ENCODE peak calls at places on chromosomes 4 and X, in five cellular contexts. One of them, this sample, is unnamed.

GRCh38 chr4:10371869-10372471 is 85.3 kb downstream of the ZNF518B start:
- DNase-seq in neural crest cell: no peak
- DNase-seq in NB4: no peak
- DNase-seq in neural progenitor cell: peak; percentile 3
- DNase-seq in fibroblast of pulmonary artery: peak; percentile 38
- DNase-seq in this sample: no peak

GRCh38 chr4:79121875-79122358 is 182.7 kb upstream of the PAQR3 start:
- DNase-seq in neural crest cell: no peak
- DNase-seq in NB4: no peak
- DNase-seq in fibroblast of pulmonary artery: no peak
- DNase-seq in neural progenitor cell: no peak
- DNase-seq in this sample: no peak

GRCh38 chr4:148015058-148015457 is 283.2 kb downstream of the ARHGAP10 start:
- DNase-seq in NB4: peak; percentile 6
- DNase-seq in neural progenitor cell: no peak
- DNase-seq in fibroblast of pulmonary artery: peak; percentile 29
- DNase-seq in neural crest cell: no peak
- DNase-seq in this sample: no peak

GRCh38 chr4:57190651-57191481 is 80.7 kb upstream of the IGFBP7 start:
- DNase-seq in neural crest cell: peak; percentile 49
- DNase-seq in NB4: peak; percentile 55
- DNase-seq in fibroblast of pulmonary artery: peak; percentile 47
- DNase-seq in neural progenitor cell: peak; percentile 64
- DNase-seq in this sample: peak; percentile 41

GRCh38 chrX:15299945-15300851 is 15.2 kb downstream of the ASB11 start:
- DNase-seq in neural crest cell: peak; percentile 14
- DNase-seq in fibroblast of pulmonary artery: peak; percentile 52
- DNase-seq in neural progenitor cell: peak; percentile 8
- DNase-seq in NB4: peak; percentile 27
- DNase-seq in this sample: no peak

GRCh38 chrX:132023896-132024386 is 839 bp downstream of the STK26 start:
- DNase-seq in NB4: peak; percentile 76
- DNase-seq in fibroblast of pulmonary artery: no peak
- DNase-seq in neural crest cell: peak; percentile 19
- DNase-seq in neural progenitor cell: peak; percentile 49
- DNase-seq in this sample: peak; percentile 79

GRCh38 chr4:28827866-28828265 is 1892.3 kb upstream of the PCDH7 start:
- DNase-seq in NB4: no peak
- DNase-seq in neural crest cell: no peak
- DNase-seq in neural progenitor cell: no peak
- DNase-seq in fibroblast of pulmonary artery: no peak
- DNase-seq in this sample: no peak

GRCh38 chr4:177222776-177223175 is 86.9 kb upstream of the NEIL3 start:
- DNase-seq in fibroblast of pulmonary artery: no peak
- DNase-seq in NB4: no peak
- DNase-seq in neural progenitor cell: peak; percentile 11
- DNase-seq in neural crest cell: no peak
- DNase-seq in this sample: no peak

GRCh38 chrX:129781134-129782014 is 1.6 kb downstream of the SASH3 start:
- DNase-seq in neural progenitor cell: no peak
- DNase-seq in neural crest cell: no peak
- DNase-seq in NB4: peak; percentile 94
- DNase-seq in fibroblast of pulmonary artery: no peak
- DNase-seq in this sample: peak; percentile 93

GRCh38 chrX:71515039-71515398 is 17.9 kb upstream of the OGT start:
- DNase-seq in neural progenitor cell: no peak
- DNase-seq in fibroblast of pulmonary artery: no peak
- DNase-seq in neural crest cell: no peak
- DNase-seq in NB4: no peak
- DNase-seq in this sample: no peak

DNA sequence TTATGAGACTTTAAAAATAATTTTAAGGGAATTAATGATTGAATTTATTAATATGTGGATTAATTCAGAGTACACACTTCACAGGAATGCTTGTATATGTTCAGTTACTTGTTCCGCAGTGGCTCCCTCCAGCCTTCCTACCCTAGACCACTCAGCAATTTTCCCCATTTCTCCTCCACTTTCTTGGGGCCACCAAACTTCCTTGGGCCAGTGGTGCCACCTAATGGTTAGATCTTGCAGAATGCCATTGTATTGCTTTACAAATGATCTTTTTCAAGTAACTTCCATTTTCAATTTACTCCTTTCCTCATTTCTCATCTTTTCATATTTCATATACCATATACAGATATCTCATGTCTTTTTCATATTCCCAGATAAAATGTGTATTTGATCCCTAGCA is 3.6 kb upstream of the RNF175 start:
- DNase-seq in fibroblast of pulmonary artery: no peak
- DNase-seq in NB4: peak; percentile 53
- DNase-seq in neural crest cell: no peak
- DNase-seq in neural progenitor cell: peak; percentile 40
- DNase-seq in this sample: peak; percentile 39
- TF ChIP-seq CTCF in fibroblast of pulmonary artery: peak; percentile 11
- TF ChIP-seq CTCF in NB4: peak; percentile 25
- TF ChIP-seq CTCF in neural crest cell: peak; percentile 52
- TF ChIP-seq CTCF in neural progenitor cell: peak; percentile 65
- TF ChIP-seq CTCF in this sample: no peak

DNA sequence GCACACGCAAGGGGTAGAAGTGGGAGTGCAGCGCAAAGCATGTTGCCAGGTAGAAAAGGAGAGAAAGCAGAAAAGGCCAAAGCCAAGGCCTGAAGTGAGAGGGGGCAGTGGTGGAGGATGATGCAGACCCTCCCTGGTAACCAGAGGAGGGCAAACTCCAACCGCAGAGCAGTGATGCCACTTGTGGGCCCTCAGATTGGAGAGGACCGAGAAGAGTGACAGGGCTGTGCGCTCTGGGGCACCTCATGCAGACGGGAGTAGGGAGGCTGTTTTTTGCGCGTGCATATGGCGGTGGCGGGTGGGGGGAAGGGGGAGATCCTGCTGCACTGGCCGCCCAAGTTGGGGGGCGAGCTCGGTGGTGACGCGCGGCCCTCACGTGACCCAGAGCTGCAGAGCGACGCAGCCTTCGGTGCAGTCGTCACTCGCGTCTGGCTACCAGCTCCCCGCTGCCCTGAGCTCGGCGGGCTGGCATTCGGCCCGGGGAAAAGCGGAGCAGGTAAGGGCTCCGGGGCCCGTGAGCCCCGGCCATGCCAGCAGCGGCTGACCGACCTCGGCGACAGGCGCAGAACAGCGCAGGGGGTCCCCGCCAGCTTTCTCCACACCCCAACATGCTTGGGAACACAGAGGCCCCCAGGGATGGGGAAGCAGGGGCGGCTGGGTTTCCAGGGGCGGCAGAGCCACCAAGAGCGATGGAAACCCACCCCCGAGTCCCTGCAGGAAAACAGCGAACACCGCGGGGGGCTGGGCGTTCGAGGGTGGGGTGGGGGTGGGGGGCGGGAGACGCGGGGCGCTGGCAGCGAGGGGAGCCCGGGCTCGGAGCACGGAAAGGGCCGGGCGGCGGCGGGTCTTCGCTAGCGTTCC is at the start of gene BEX3:
- DNase-seq in fibroblast of pulmonary artery: peak; percentile 72
- DNase-seq in NB4: no peak
- DNase-seq in neural progenitor cell: peak; percentile 77
- DNase-seq in neural crest cell: peak; percentile 41
- DNase-seq in this sample: peak; percentile 50
- TF ChIP-seq CTCF in fibroblast of pulmonary artery: no peak
- TF ChIP-seq CTCF in NB4: no peak
- TF ChIP-seq CTCF in neural progenitor cell: no peak
- TF ChIP-seq CTCF in neural crest cell: no peak
- TF ChIP-seq CTCF in this sample: no peak

DNA sequence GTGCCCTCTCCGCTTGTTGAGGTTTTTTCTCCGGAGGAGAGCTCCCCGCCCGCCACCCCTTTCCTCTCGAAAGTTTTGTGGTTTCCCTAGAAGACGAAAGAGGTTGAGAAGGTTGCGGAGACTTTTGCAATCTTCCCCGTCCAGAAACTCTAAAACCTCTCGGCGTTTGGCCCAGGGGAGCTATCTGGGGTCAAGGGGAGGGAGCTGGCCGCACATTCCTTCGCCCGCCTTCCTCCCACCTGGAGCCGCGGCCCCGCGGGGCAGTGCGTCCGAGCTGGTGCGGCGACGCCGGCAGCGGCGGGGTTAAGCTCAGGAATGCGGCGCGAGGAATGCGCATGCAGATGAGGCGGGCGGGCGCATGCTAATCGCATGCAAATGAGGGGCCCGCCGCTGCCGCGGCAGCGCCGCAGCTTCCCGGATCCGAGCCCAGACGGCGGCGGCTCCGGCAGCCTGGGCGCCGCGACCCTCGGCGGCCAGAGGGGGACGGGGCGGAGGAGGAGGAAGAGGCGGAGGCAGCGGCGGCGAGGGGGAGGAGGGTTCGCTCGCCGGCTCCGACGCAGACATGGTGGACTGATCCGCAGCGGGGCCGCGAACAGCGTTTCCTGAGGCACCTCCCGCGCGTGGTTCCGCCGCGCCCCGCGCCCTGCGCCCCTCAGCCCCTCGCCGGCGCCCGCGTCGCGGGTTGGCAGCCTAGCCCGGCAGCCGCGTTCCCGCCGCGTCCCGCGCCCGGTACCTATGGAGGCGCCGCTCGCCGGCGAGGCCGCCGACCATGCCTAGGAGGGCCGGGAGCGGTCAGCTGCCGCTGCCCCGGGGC is at the start of gene WWC2:
- DNase-seq in neural crest cell: peak; percentile 76
- DNase-seq in NB4: peak; percentile 92
- DNase-seq in neural progenitor cell: peak; percentile 99
- DNase-seq in fibroblast of pulmonary artery: peak; percentile 95
- DNase-seq in this sample: peak; percentile 52
- TF ChIP-seq CTCF in neural crest cell: peak; percentile 23
- TF ChIP-seq CTCF in NB4: no peak
- TF ChIP-seq CTCF in neural progenitor cell: no peak
- TF ChIP-seq CTCF in fibroblast of pulmonary artery: no peak
- TF ChIP-seq CTCF in this sample: no peak

GRCh38 chrX:51804741-51805140 is 61.5 kb downstream of the GSPT2 start:
- DNase-seq in NB4: no peak
- DNase-seq in fibroblast of pulmonary artery: no peak
- DNase-seq in neural progenitor cell: no peak
- DNase-seq in neural crest cell: no peak
- DNase-seq in this sample: no peak

GRCh38 chrX:51803833-51804232 is 60.6 kb downstream of the GSPT2 start:
- DNase-seq in NB4: no peak
- DNase-seq in fibroblast of pulmonary artery: peak; percentile 43
- DNase-seq in neural crest cell: no peak
- DNase-seq in neural progenitor cell: no peak
- DNase-seq in this sample: no peak

GRCh38 chrX:51798701-51799100 is 55.5 kb downstream of the GSPT2 start:
- DNase-seq in fibroblast of pulmonary artery: no peak
- DNase-seq in NB4: no peak
- DNase-seq in neural progenitor cell: no peak
- DNase-seq in neural crest cell: no peak
- DNase-seq in this sample: no peak

GRCh38 chrX:51802917-51803688 is 59.9 kb downstream of the GSPT2 start:
- DNase-seq in neural progenitor cell: peak; percentile 57
- DNase-seq in NB4: no peak
- DNase-seq in neural crest cell: peak; percentile 28
- DNase-seq in fibroblast of pulmonary artery: peak; percentile 68
- DNase-seq in this sample: peak; percentile 75
- TF ChIP-seq CTCF in neural progenitor cell: peak; percentile 44
- TF ChIP-seq CTCF in NB4: no peak
- TF ChIP-seq CTCF in neural crest cell: peak; percentile 47
- TF ChIP-seq CTCF in fibroblast of pulmonary artery: peak; percentile 9
- TF ChIP-seq CTCF in this sample: peak; percentile 28

GRCh38 chr4:100935090-100935489 is 412.2 kb downstream of the PPP3CA start:
- DNase-seq in neural progenitor cell: no peak
- DNase-seq in NB4: peak; percentile 26
- DNase-seq in neural crest cell: no peak
- DNase-seq in fibroblast of pulmonary artery: peak; percentile 13
- DNase-seq in this sample: peak; percentile 1
- TF ChIP-seq CTCF in neural progenitor cell: peak; percentile 34
- TF ChIP-seq CTCF in NB4: no peak
- TF ChIP-seq CTCF in neural crest cell: peak; percentile 21
- TF ChIP-seq CTCF in fibroblast of pulmonary artery: peak; percentile 35
- TF ChIP-seq CTCF in this sample: no peak

This sample was measured in activated CD8-positive, alpha-beta T cell treated with anti-CD3 and anti-CD28 coated beads for 36 hours.